ENCODE peak calls at places on chromosome 14, in four cellular contexts. B is fibroblast of the aortic adventitia, Z is hepatocyte, M is kidney epithelial cell. T is an unnamed sample.

GRCh38 chr14:95862243-95862642 is 14.4 kb upstream of the TUNAR start:
- DNase-seq in M (no peak), Z (peak; percentile 47), B (no peak), T (no peak)

GRCh38 chr14:75497191-75497590 is 25.1 kb upstream of the BATF start:
- DNase-seq in Z (no peak), M (no peak), B (no peak), T (no peak)

GRCh38 chr14:57657487-57657886 is 163.8 kb upstream of the CCDC198 start:
- DNase-seq in M (peak; percentile 21), Z (peak; percentile 37), B (no peak), T (no peak)

GRCh38 chr14:50083467-50084337 is 32.7 kb downstream of the VCPKMT start:
- DNase-seq in Z (no peak), B (no peak), M (no peak), T (no peak)

GRCh38 chr14:38502241-38502640 is 246.3 kb upstream of the CLEC14A start:
- DNase-seq in M (no peak), B (no peak), Z (no peak), T (no peak)

GRCh38 chr14:74952697-74953484 is 2.5 kb downstream of the PGF start:
- DNase-seq in B (no peak), M (no peak), Z (peak; percentile 12), T (no peak)

GRCh38 chr14:102008891-102009290 is 44.5 kb downstream of the DYNC1H1 start:
- DNase-seq in M (no peak), B (no peak), Z (no peak), T (no peak)

GRCh38 chr14:99821519-99822165 is 28.4 kb downstream of the EML1 start:
- DNase-seq in Z (peak; percentile 52), M (peak; percentile 50), B (peak; percentile 90), T (no peak)

GRCh38 chr14:100304825-100305445 is 1.3 kb downstream of the SLC25A29 start:
- DNase-seq in M (no peak), Z (peak; percentile 64), B (peak; percentile 58), T (no peak)

GRCh38 chr14:105213396-105213795 is 32.3 kb upstream of the NUDT14 start:
- DNase-seq in M (no peak), B (no peak), Z (no peak), T (no peak)

GRCh38 chr14:23433457-23433856 is 2.0 kb downstream of the MYH7 start:
- DNase-seq in Z (no peak), B (no peak), M (no peak), T (no peak)

GRCh38 chr14:106268013-106268727 is 741.8 kb downstream of the TMEM121 start:
- DNase-seq in Z (no peak), M (no peak), B (no peak), T (no peak)
- TF ChIP-seq CTCF in Z (no peak), M (no peak), B (no peak), T (no peak)

DNA sequence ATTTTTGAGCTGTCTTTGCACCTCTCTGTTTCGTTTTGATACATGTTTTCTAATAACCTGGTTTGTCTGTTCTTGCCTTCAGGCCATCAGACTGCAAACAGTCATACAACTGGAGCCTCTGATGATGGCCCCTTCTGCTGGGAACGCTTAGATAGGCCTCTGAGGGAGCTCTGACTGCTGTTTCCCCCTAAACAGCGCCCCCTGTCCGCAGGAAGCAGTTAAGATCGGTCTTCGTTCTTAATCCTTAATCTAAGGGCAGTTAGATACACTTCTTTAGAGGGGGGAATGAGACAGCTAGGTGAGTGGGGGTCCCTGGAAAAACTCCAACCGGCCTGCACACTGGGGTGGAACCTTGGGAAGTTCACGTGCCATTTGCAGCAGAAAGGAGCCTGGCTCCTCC is 1338.8 kb upstream of the SEL1L start:
- DNase-seq in B (no peak), Z (no peak), M (no peak), T (no peak)
- TF ChIP-seq CTCF in B (no peak), Z (peak; percentile 15), M (peak; percentile 25), T (no peak)

DNA sequence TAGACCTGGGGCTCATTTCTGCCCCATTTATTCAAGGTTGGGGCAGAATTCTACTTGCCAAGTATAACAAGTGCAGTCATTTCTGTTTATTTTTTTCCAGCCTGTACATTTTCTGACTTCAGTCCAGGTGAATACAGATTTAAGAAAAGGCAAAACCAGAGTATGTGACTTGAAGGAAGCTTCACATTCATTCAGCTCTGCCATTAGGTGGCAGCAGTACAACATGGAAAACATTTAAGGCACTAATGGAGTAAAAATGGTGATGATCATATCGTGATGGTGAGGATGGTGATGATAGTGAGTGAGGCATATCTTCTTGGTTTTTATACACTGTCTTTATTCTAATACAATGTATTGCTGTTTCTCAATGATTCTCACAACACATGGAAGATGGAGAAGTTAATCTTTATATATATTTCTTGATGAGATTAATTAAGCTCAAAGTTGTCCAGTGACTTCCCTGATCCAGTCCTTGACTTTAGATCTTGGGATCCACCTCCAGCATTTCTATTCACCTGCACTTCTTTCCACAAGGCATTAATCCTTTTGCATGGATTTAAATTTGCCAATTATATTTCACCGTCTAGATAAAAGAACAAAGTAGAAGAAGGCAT is 176.7 kb upstream of the SEL1L start:
- DNase-seq in M (peak; percentile 1), Z (peak; percentile 62), B (peak; percentile 4), T (peak; percentile 2)
- TF ChIP-seq CTCF in M (peak; percentile 50), Z (peak; percentile 85), B (no peak), T (peak; percentile 65)

GRCh38 chr14:26281280-26281998 is 316.4 kb downstream of the NOVA1 start:
- DNase-seq in M (no peak), Z (peak; percentile 37), B (peak; percentile 96), T (peak; percentile 40)

GRCh38 chr14:26282578-26282977 is 315.3 kb downstream of the NOVA1 start:
- DNase-seq in Z (no peak), B (peak; percentile 40), M (no peak), T (no peak)

GRCh38 chr14:26276757-26277156 is 321.1 kb downstream of the NOVA1 start:
- DNase-seq in Z (peak; percentile 7), B (no peak), M (no peak), T (no peak)
- TF ChIP-seq CTCF in Z (peak; percentile 26), B (no peak), M (peak; percentile 41), T (peak; percentile 53)

GRCh38 chr14:59190372-59190771 is 1.9 kb downstream of the DAAM1 start:
- DNase-seq in M (no peak), B (no peak), Z (peak; percentile 15), T (no peak)
- TF ChIP-seq CTCF in M (no peak), B (peak; percentile 21), Z (no peak), T (peak; percentile 11)

DNA sequence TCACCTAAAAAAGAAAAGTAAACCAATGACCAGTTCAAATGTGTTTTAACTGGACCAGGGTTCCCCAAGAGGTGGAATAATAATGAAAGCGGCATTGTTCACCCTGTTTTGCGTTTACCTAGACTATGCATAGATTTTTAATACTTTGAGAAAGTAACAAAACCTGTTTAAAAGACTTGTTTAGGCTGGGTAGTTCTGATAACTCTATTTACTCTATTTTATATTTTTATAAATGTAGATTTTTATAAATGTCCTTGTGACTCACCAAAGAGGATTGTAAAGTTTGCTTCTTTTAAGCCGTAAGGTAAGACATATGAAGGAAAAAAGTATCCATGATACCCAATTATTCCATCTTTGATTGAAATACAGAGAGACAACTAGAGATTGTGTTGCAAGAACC is 288.0 kb upstream of the NPAS3 start:
- DNase-seq in B (no peak), M (no peak), Z (no peak), T (no peak)
- TF ChIP-seq CTCF in B (no peak), M (no peak), Z (no peak), T (no peak)

DNA sequence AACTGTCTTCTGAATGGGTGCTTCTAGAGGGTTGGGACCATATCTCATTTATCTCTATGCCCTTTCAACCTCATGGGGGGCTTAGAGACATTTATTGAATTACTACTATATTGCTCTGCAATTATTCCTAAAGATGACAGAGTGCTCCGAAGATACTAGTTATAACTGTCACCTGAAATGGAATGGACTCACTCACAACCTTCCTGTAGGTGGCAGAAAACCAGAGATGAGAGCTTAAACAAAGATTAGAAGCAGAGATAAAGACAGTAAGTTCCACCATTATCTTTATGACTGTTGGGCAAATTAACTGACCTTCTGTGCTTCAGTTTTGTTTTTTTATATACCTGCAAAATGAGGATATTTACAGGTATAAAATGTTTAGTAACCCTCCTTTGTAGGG is 31.5 kb upstream of the GTF2A1 start:
- DNase-seq in Z (no peak), B (no peak), M (no peak), T (no peak)
- TF ChIP-seq CTCF in Z (peak; percentile 15), B (no peak), M (no peak), T (peak; percentile 34)

DNA sequence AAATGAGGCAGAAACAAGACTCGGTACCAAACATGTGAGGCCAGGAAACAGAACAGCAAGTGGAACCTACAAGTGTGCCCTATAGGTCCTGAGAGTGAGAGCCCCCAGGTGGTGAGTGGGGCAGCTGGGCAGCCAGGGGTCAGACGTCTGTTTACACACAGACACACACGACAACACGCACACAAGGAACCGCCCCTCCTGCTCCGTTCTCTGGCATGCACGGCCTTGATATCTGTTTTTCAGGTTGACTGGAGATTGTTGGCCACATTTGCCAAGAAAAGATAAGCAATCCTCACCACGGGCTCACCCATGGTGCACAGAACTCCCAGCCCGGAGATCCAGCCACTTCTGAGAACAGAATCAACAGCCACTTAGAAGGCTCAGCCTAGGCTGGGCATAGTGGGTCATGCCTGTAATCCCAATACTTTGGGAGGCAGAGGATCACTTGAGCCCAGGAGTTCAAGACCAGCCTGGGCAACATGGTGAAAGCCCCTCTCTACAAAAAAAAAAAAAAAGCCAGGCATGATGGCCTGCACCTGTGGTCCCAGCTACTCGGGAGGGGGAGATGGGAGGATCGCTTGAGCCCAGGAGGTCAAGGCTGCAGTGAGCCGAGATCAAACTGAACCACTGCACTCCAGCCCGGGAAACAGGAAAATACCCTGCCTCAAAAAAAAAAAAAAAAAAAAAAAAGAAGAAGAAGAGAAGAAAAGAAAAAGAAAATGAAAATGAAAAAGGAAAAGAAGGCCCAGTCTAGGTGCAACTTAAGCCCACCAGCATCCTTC is 19.4 kb upstream of the EIF5 start:
- DNase-seq in B (no peak), M (no peak), Z (no peak), T (no peak)
- TF ChIP-seq CTCF in B (no peak), M (no peak), Z (no peak), T (no peak)

DNA sequence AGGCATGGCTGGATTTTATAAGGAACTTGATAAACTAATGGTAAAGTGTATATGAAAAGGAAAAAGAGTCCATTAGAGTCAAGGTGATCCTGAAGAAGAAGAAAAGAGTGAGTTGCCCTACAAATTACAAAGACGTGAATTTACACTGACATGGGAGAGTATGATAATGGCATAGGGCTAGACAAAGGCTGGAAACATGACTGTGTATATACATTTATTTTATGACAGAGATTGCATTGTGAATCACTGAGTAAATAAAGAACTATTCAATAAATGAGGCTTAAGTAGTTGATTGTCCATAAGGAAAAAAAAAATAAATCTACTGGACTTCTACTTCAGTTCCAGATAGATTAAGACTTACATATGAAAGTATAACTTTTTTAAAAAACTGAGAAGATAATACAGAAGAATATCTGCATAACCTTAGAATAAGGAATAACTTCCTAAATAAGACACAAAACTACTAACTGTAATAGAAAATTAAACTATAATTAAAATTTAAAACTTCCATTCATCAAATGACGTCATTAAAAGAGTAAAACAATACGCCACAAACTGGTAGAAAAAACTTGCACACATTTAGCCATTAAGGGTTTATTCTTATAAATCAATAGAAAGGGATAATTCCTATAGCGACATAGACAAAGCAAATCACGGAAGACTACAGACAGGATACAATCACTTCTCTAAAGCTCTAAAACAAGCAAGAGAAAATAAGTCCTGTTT is 278.5 kb downstream of the NOVA1 start:
- DNase-seq in B (no peak), M (no peak), Z (no peak), T (no peak)
- TF ChIP-seq CTCF in B (no peak), M (no peak), Z (no peak), T (no peak)

T was measured in epithelial cell of proximal tubule.